ENCODE peak calls at places on chromosomes 2 and 18, in seven cellular contexts. K is mammary epithelial cell; G is upper lobe of left lung; I is AG04450; O is IMR-90; M is tibial artery; E is CD8-positive, alpha-beta T cell. C is an unnamed sample.

GRCh38 chr2:127768775-127769479 is 42.0 kb downstream of the WDR33 start:
- DNase-seq in K (peak), G (no peak), I (no peak), O (peak), M (no peak), E (no peak), C (no peak)

GRCh38 chr2:62306751-62307468 is 111.0 kb downstream of the B3GNT2 start:
- DNase-seq in K (peak), G (peak), I (no peak), O (peak), M (no peak), E (no peak), C (peak)

GRCh38 chr18:34223164-34223892 is 1.4 kb downstream of the NOL4 start:
- DNase-seq in K (peak), G (no peak), I (no peak), O (no peak), M (no peak), E (no peak), C (peak)

GRCh38 chr18:42514522-42514921 is 559.5 kb downstream of the PIK3C3 start:
- DNase-seq in K (peak), G (no peak), I (no peak), O (no peak), M (no peak), E (no peak), C (peak)

GRCh38 chr2:144935736-144936135 is 415.8 kb upstream of the ZEB2 start:
- DNase-seq in K (no peak), G (no peak), I (no peak), O (no peak), M (no peak), E (no peak), C (no peak)

GRCh38 chr18:34458371-34458770 is 233.7 kb upstream of the NOL4 start:
- DNase-seq in K (no peak), G (no peak), I (no peak), O (no peak), M (no peak), E (no peak), C (no peak)

GRCh38 chr18:48672671-48673340 is 134.0 kb downstream of the CTIF start:
- DNase-seq in K (no peak), G (no peak), I (no peak), O (no peak), M (peak), E (no peak), C (no peak)

GRCh38 chr18:36499938-36500337 is 202.4 kb downstream of the FHOD3 start:
- DNase-seq in K (peak), G (no peak), I (no peak), O (no peak), M (no peak), E (no peak), C (peak)

GRCh38 chr2:134220525-134220924 is 33.3 kb upstream of the MGAT5 start:
- DNase-seq in K (no peak), G (no peak), I (no peak), O (no peak), M (no peak), E (no peak), C (no peak)

GRCh38 chr18:55589625-55590291 is 1.8 kb upstream of the TCF4 start:
- DNase-seq in K (peak), G (peak), I (peak), O (peak), M (peak), E (peak), C (peak)

GRCh38 chr2:108923736-108924443 is 65.1 kb downstream of the EDAR start:
- DNase-seq in K (no peak), G (no peak), I (no peak), O (no peak), M (peak), E (no peak), C (no peak)

GRCh38 chr2:53490659-53491058 is 276.9 kb upstream of the CHAC2 start:
- DNase-seq in K (peak), G (no peak), I (peak), O (peak), M (peak), E (no peak), C (peak)

GRCh38 chr2:66237470-66238354 is 197.2 kb upstream of the MEIS1 start:
- DNase-seq in K (no peak), G (no peak), I (no peak), O (peak), M (no peak), E (no peak), C (no peak)

GRCh38 chr2:204065571-204065970 is 129.0 kb downstream of the ICOS start:
- DNase-seq in K (no peak), G (no peak), I (no peak), O (no peak), M (no peak), E (no peak), C (no peak)

GRCh38 chr2:100208375-100208774 is 66.0 kb upstream of the AFF3 start:
- DNase-seq in K (no peak), G (no peak), I (no peak), O (peak), M (no peak), E (no peak), C (no peak)

GRCh38 chr2:86768189-86768949 is 22.3 kb downstream of the CD8A start:
- DNase-seq in K (no peak), G (no peak), I (no peak), O (no peak), M (no peak), E (no peak), C (no peak)

GRCh38 chr2:56334622-56335021 is 150.8 kb downstream of the CCDC85A start:
- DNase-seq in K (no peak), G (no peak), I (no peak), O (no peak), M (no peak), E (no peak), C (no peak)

GRCh38 chr2:25062461-25062860 is 20.6 kb downstream of the EFR3B start:
- DNase-seq in K (no peak), G (no peak), I (no peak), O (no peak), M (no peak), E (no peak), C (no peak)

GRCh38 chr2:216698895-216699294 is 3.5 kb upstream of the IGFBP5 start:
- DNase-seq in K (peak), G (no peak), I (no peak), O (peak), M (no peak), E (no peak), C (peak)

GRCh38 chr2:136154384-136154783 is 36.4 kb upstream of the CXCR4 start:
- DNase-seq in K (no peak), G (no peak), I (no peak), O (no peak), M (no peak), E (no peak), C (no peak)

GRCh38 chr2:210421916-210422315 is 54.6 kb downstream of the LANCL1 start:
- DNase-seq in K (peak), G (no peak), I (no peak), O (peak), M (no peak), E (no peak), C (peak)

GRCh38 chr2:47650001-47650535 is 132.9 kb upstream of the MSH6 start:
- DNase-seq in K (no peak), G (no peak), I (no peak), O (no peak), M (no peak), E (no peak), C (no peak)

DNA sequence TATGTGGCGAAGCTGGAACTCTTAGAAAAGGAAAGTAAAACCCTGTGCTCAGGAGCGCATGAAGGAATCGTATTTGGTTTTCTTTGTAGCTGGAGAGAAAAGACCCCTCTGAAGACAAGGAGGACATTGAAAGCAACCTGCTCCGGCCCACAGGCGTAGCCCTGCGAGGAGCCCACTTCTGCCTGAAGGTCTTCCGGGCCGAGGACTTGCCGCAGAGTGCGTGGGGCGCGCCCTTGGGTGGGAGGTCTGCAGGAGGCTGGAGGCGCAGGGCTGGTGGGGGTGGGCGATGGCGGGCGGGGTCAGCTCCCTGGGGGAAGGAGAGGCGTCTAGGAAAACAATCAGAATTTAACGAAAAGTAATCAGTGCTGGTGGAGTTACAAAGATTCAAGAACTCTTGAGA is 72.8 kb downstream of the DYSF start:
- DNase-seq in K (no peak), G (no peak), I (no peak), O (no peak), M (peak), E (no peak), C (no peak)
- H3K4me3 ChIP-seq in K (no peak), G (no peak), I (no peak), O (no peak), M (no peak), E (no peak), C (no peak)

GRCh38 chr2:189440644-189440946 is 679 bp upstream of the WDR75 start:
- DNase-seq in K (no peak), G (no peak), I (no peak), O (no peak), M (no peak), E (no peak), C (no peak)

GRCh38 chr2:189444322-189444721 is 3.0 kb downstream of the WDR75 start:
- DNase-seq in K (peak), G (no peak), I (no peak), O (peak), M (no peak), E (no peak), C (peak)

GRCh38 chr2:189441709-189442074 is 418 bp downstream of the WDR75 start:
- DNase-seq in K (no peak), G (no peak), I (no peak), O (no peak), M (no peak), E (no peak), C (no peak)

GRCh38 chr2:189440947-189441708 is at the start of gene WDR75:
- DNase-seq in K (peak), G (peak), I (peak), O (peak), M (peak), E (peak), C (peak)

DNA sequence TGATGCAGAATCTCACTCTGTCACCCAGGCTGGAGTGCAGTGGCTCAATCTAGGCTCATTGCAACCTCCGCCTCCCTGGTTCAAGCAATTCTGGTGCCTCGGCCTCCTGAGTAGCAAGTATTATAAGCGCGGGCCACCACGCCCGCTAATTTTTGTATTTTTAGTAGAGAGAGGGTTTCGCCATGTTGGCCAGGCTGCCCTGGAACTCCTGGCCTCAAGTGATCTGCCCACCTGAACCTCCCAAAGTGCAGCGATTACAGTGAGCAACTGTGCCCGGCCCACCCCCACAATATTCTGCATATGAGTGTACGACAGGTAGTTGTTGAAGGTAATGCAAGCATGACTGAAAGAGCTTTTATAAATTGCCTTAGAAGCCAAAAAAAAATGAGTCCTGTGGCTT is 1.2 kb downstream of the WDR75 start:
- DNase-seq in K (no peak), G (no peak), I (no peak), O (no peak), M (no peak), E (no peak), C (no peak)
- H3K4me3 ChIP-seq in K (peak), G (no peak), I (peak), O (no peak), M (no peak), E (peak), C (peak)

DNA sequence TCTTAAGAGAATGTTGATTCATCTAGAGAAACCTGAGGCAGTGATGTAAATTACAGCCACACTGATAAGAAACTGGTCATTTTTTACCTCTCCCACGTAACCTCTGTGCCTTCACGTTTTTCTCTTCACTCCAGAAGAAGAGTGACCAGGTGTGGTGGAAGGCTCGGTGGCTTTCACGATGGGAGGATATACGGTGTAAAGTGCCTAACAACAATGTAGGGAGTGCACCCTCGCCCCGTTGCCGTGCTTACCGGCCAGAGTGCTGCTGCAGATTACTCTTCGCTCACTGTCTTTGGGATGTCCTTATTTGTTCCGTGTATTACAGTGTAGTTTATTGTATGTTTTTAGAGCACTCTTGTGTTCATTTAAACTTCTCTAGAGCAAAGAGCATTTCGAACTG is 46.5 kb downstream of the NCK2 start:
- DNase-seq in K (no peak), G (no peak), I (no peak), O (no peak), M (no peak), E (no peak), C (no peak)
- H3K4me3 ChIP-seq in K (no peak), G (no peak), I (no peak), O (no peak), M (no peak), E (peak), C (no peak)

DNA sequence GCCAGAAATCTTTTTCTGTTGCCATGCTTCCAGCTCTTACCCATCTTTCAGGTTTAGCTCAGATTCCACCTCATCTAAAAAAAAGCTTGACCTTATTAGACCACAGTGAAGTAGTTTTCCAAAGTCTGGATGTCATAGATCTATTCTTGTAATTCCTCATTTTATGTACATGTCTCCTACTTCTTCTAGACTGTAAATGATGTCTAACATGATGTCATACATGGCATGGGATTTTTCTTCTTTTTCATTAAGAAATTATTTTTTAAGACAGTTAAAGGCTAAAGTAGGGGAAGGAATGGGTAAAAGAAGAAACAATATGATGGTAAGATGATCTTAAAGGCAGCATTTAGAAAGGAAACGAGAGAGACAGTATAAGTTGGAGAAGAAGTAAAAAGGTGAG is 11.3 kb downstream of the GLS start:
- DNase-seq in K (no peak), G (no peak), I (no peak), O (no peak), M (no peak), E (no peak), C (no peak)
- H3K4me3 ChIP-seq in K (no peak), G (no peak), I (no peak), O (no peak), M (no peak), E (no peak), C (no peak)

DNA sequence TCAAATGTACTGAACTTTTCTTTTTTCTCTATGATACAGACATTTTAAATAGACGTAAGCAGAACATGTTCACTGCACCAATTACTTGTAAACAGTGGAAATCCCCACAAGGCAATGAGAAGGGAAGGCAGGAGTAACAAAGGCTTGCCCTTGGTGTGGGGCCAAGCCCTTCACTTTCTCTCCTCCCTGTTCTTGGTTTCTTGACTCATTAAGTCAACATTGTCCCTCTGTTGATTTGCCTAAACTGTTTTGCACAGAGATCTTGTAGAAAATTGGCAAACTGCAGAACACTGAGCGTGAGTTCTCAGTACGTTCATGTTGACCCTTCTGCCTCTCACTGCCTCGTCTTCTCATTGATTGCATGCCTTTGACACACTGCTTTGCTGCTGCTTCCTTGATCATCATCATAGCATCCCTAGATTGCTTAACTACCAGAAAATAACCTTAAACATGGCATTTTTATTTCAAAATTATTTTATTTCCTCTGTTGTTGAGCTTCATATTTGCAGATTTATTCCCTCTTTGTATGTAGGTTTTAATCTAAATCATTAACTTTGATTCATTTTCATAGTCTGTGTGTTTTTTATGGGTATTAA is 257.7 kb downstream of the PTGR3 start:
- DNase-seq in K (peak), G (peak), I (peak), O (peak), M (peak), E (no peak), C (peak)
- H3K4me3 ChIP-seq in K (no peak), G (no peak), I (peak), O (no peak), M (peak), E (no peak), C (no peak)

DNA sequence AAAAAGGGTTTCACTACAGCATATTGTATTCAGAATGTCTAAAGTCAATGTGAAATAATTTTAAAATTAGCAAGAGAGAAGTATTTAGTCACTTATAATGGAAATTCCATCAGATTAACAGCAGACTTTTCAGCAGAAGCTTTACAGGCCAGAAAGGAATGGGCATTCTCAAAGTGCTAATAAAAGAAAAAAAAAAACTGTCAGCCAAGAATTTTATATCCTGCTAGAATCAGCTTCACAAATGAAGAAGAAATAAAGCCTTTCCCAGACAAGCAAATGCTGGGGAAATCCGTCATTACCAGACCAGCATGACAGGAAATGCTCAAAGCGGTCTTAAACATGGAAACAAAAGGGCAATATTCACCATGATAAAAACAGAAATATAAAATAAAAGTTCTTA is 18.8 kb downstream of the LMAN1 start:
- DNase-seq in K (no peak), G (no peak), I (no peak), O (no peak), M (no peak), E (no peak), C (no peak)
- H3K4me3 ChIP-seq in K (no peak), G (no peak), I (no peak), O (no peak), M (no peak), E (no peak), C (no peak)

DNA sequence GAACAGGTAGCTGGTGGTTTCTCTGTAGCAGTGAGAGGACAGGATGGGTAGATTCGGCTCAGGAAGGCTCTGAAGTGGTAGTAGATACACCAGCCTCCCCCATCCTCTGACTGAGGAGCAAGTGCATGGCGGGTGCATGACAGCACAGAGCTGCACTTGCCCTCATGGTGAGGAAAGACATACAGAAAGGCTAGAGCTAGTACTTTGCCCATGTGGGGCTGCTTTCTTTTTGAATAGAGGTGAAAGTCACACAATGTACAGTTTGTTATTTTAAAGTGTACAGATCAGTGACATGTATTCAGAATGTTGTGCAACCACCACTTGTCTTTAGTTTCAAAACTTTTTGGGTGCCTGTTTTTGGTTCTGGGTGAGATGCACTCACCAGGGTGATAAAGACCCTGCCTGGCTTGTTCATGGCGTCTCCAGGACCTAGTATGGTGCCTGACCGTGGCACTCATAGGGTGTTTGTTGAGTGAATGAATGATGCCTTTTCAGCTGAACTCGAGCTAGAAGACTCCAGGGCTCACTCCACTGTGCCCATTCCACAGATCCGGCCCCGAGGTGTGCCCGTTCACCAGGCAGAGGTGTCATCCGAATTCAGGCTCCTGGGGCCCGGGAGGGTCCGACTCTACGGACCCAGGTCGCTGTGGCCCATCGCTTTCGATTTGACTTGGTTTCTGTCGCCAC is 421 bp upstream of the VAMP5 start:
- DNase-seq in K (no peak), G (no peak), I (no peak), O (no peak), M (no peak), E (no peak), C (no peak)
- H3K4me3 ChIP-seq in K (no peak), G (peak), I (peak), O (peak), M (peak), E (peak), C (peak)

C was measured in astrocyte of the spinal cord.